ENCODE peak calls at places on chromosomes 1 and 21, in seven cellular contexts. One of them, this sample, is unnamed.

GRCh38 chr1:112712191-112712590 is 2.9 kb downstream of the PPM1J start:
- DNase-seq in fibroblast of pulmonary artery: no peak
- DNase-seq in progenitor cell of endocrine pancreas: no peak
- DNase-seq in Calu3: no peak
- DNase-seq in fibroblast of lung: no peak
- DNase-seq in RWPE2: no peak
- DNase-seq in WERI-Rb-1: no peak
- DNase-seq in this sample: no peak

GRCh38 chr1:46595127-46595526 is 8.9 kb downstream of the MKNK1 start:
- DNase-seq in fibroblast of pulmonary artery: no peak
- DNase-seq in progenitor cell of endocrine pancreas: no peak
- DNase-seq in Calu3: no peak
- DNase-seq in fibroblast of lung: no peak
- DNase-seq in RWPE2: no peak
- DNase-seq in WERI-Rb-1: no peak
- DNase-seq in this sample: no peak

GRCh38 chr1:234438579-234438978 is 40.4 kb downstream of the TARBP1 start:
- DNase-seq in fibroblast of pulmonary artery: no peak
- DNase-seq in progenitor cell of endocrine pancreas: no peak
- DNase-seq in Calu3: no peak
- DNase-seq in fibroblast of lung: no peak
- DNase-seq in RWPE2: no peak
- DNase-seq in WERI-Rb-1: no peak
- DNase-seq in this sample: no peak

GRCh38 chr1:87555366-87555765 is 226.7 kb downstream of the LMO4 start:
- DNase-seq in fibroblast of pulmonary artery: no peak
- DNase-seq in progenitor cell of endocrine pancreas: no peak
- DNase-seq in Calu3: no peak
- DNase-seq in fibroblast of lung: no peak
- DNase-seq in RWPE2: no peak
- DNase-seq in WERI-Rb-1: no peak
- DNase-seq in this sample: no peak

GRCh38 chr1:161427733-161428516 is 60.2 kb upstream of the CFAP126 start:
- DNase-seq in fibroblast of pulmonary artery: peak; percentile 54
- DNase-seq in progenitor cell of endocrine pancreas: no peak
- DNase-seq in Calu3: peak; percentile 19
- DNase-seq in fibroblast of lung: peak; percentile 24
- DNase-seq in RWPE2: no peak
- DNase-seq in WERI-Rb-1: no peak
- DNase-seq in this sample: no peak

GRCh38 chr1:89705901-89706699 is 73.2 kb downstream of the LRRC8C start:
- DNase-seq in fibroblast of pulmonary artery: no peak
- DNase-seq in progenitor cell of endocrine pancreas: no peak
- DNase-seq in Calu3: no peak
- DNase-seq in fibroblast of lung: no peak
- DNase-seq in RWPE2: no peak
- DNase-seq in WERI-Rb-1: no peak
- DNase-seq in this sample: no peak

GRCh38 chr1:29356663-29357062 is 120.3 kb downstream of the PTPRU start:
- DNase-seq in fibroblast of pulmonary artery: no peak
- DNase-seq in progenitor cell of endocrine pancreas: no peak
- DNase-seq in Calu3: no peak
- DNase-seq in fibroblast of lung: no peak
- DNase-seq in RWPE2: no peak
- DNase-seq in WERI-Rb-1: no peak
- DNase-seq in this sample: no peak

GRCh38 chr1:26084091-26084561 is 16.7 kb upstream of the TRIM63 start:
- DNase-seq in fibroblast of pulmonary artery: no peak
- DNase-seq in progenitor cell of endocrine pancreas: no peak
- DNase-seq in Calu3: no peak
- DNase-seq in fibroblast of lung: peak; percentile 45
- DNase-seq in RWPE2: no peak
- DNase-seq in WERI-Rb-1: no peak
- DNase-seq in this sample: no peak

GRCh38 chr1:56150441-56151215 is 428.7 kb downstream of the PLPP3 start:
- DNase-seq in fibroblast of pulmonary artery: no peak
- DNase-seq in progenitor cell of endocrine pancreas: no peak
- DNase-seq in Calu3: no peak
- DNase-seq in fibroblast of lung: no peak
- DNase-seq in RWPE2: no peak
- DNase-seq in WERI-Rb-1: no peak
- DNase-seq in this sample: no peak

GRCh38 chr1:225772323-225772768 is 5.3 kb upstream of the SRP9 start:
- DNase-seq in fibroblast of pulmonary artery: peak; percentile 92
- DNase-seq in progenitor cell of endocrine pancreas: peak; percentile 81
- DNase-seq in Calu3: peak; percentile 98
- DNase-seq in fibroblast of lung: peak; percentile 77
- DNase-seq in RWPE2: no peak
- DNase-seq in WERI-Rb-1: peak; percentile 79
- DNase-seq in this sample: no peak

GRCh38 chr21:46424062-46424591 is 34.6 kb upstream of the DIP2A start:
- DNase-seq in fibroblast of pulmonary artery: no peak
- DNase-seq in progenitor cell of endocrine pancreas: no peak
- DNase-seq in Calu3: no peak
- DNase-seq in fibroblast of lung: no peak
- DNase-seq in RWPE2: no peak
- DNase-seq in WERI-Rb-1: peak; percentile 50
- DNase-seq in this sample: no peak

GRCh38 chr1:19818324-19818723 is 3.2 kb upstream of the RNF186 start:
- DNase-seq in fibroblast of pulmonary artery: no peak
- DNase-seq in progenitor cell of endocrine pancreas: no peak
- DNase-seq in Calu3: no peak
- DNase-seq in fibroblast of lung: no peak
- DNase-seq in RWPE2: no peak
- DNase-seq in WERI-Rb-1: no peak
- DNase-seq in this sample: no peak

GRCh38 chr1:242011879-242012674 is 13.2 kb upstream of the MAP1LC3C start:
- DNase-seq in fibroblast of pulmonary artery: no peak
- DNase-seq in progenitor cell of endocrine pancreas: no peak
- DNase-seq in Calu3: no peak
- DNase-seq in fibroblast of lung: peak; percentile 86
- DNase-seq in RWPE2: no peak
- DNase-seq in WERI-Rb-1: peak; percentile 43
- DNase-seq in this sample: no peak

GRCh38 chr1:70143052-70143659 is 62.2 kb downstream of the LRRC40 start:
- DNase-seq in fibroblast of pulmonary artery: peak; percentile 55
- DNase-seq in progenitor cell of endocrine pancreas: no peak
- DNase-seq in Calu3: no peak
- DNase-seq in fibroblast of lung: peak; percentile 38
- DNase-seq in RWPE2: no peak
- DNase-seq in WERI-Rb-1: no peak
- DNase-seq in this sample: no peak

GRCh38 chr1:206513312-206514111 is 6.2 kb downstream of the RASSF5 start:
- DNase-seq in fibroblast of pulmonary artery: peak; percentile 88
- DNase-seq in progenitor cell of endocrine pancreas: no peak
- DNase-seq in Calu3: peak; percentile 50
- DNase-seq in fibroblast of lung: peak; percentile 91
- DNase-seq in RWPE2: peak; percentile 94
- DNase-seq in WERI-Rb-1: no peak
- DNase-seq in this sample: no peak

GRCh38 chr1:68010094-68010493 is 40.3 kb downstream of the DIRAS3 start:
- DNase-seq in fibroblast of pulmonary artery: peak; percentile 50
- DNase-seq in progenitor cell of endocrine pancreas: no peak
- DNase-seq in Calu3: no peak
- DNase-seq in fibroblast of lung: peak; percentile 45
- DNase-seq in RWPE2: no peak
- DNase-seq in WERI-Rb-1: no peak
- DNase-seq in this sample: no peak

GRCh38 chr1:223129229-223129851 is 13.7 kb downstream of the TLR5 start:
- DNase-seq in fibroblast of pulmonary artery: peak; percentile 54
- DNase-seq in progenitor cell of endocrine pancreas: peak; percentile 83
- DNase-seq in Calu3: peak; percentile 68
- DNase-seq in fibroblast of lung: peak; percentile 40
- DNase-seq in RWPE2: no peak
- DNase-seq in WERI-Rb-1: peak; percentile 58
- DNase-seq in this sample: peak; percentile 73

GRCh38 chr1:12597792-12598191 is 20.2 kb downstream of the DHRS3 start:
- DNase-seq in fibroblast of pulmonary artery: no peak
- DNase-seq in progenitor cell of endocrine pancreas: no peak
- DNase-seq in Calu3: peak; percentile 64
- DNase-seq in fibroblast of lung: no peak
- DNase-seq in RWPE2: no peak
- DNase-seq in WERI-Rb-1: no peak
- DNase-seq in this sample: no peak

GRCh38 chr1:34983700-34984355 is 1.3 kb downstream of the TMEM35B start:
- DNase-seq in fibroblast of pulmonary artery: peak; percentile 23
- DNase-seq in progenitor cell of endocrine pancreas: no peak
- DNase-seq in Calu3: peak; percentile 29
- DNase-seq in fibroblast of lung: peak; percentile 56
- DNase-seq in RWPE2: no peak
- DNase-seq in WERI-Rb-1: peak; percentile 65
- DNase-seq in this sample: no peak

GRCh38 chr21:41189147-41189538 is 21.2 kb downstream of the BACE2 start:
- DNase-seq in fibroblast of pulmonary artery: no peak
- DNase-seq in progenitor cell of endocrine pancreas: no peak
- DNase-seq in Calu3: no peak
- DNase-seq in fibroblast of lung: no peak
- DNase-seq in RWPE2: no peak
- DNase-seq in WERI-Rb-1: no peak
- DNase-seq in this sample: no peak

GRCh38 chr1:184945678-184946412 is 28.5 kb downstream of the NIBAN1 start:
- DNase-seq in fibroblast of pulmonary artery: peak; percentile 80
- DNase-seq in progenitor cell of endocrine pancreas: no peak
- DNase-seq in Calu3: no peak
- DNase-seq in fibroblast of lung: no peak
- DNase-seq in RWPE2: no peak
- DNase-seq in WERI-Rb-1: no peak
- DNase-seq in this sample: no peak

GRCh38 chr21:23021481-23021880 is 2023.3 kb downstream of the NCAM2 start:
- DNase-seq in fibroblast of pulmonary artery: no peak
- DNase-seq in progenitor cell of endocrine pancreas: no peak
- DNase-seq in Calu3: no peak
- DNase-seq in fibroblast of lung: no peak
- DNase-seq in RWPE2: peak; percentile 42
- DNase-seq in WERI-Rb-1: no peak
- DNase-seq in this sample: no peak

GRCh38 chr1:215888159-215888558 is 321.1 kb downstream of the KCTD3 start:
- DNase-seq in fibroblast of pulmonary artery: no peak
- DNase-seq in progenitor cell of endocrine pancreas: no peak
- DNase-seq in Calu3: no peak
- DNase-seq in fibroblast of lung: no peak
- DNase-seq in RWPE2: no peak
- DNase-seq in WERI-Rb-1: no peak
- DNase-seq in this sample: no peak

GRCh38 chr1:12001249-12001917 is 17.9 kb upstream of the MIIP start:
- DNase-seq in fibroblast of pulmonary artery: peak; percentile 73
- DNase-seq in progenitor cell of endocrine pancreas: no peak
- DNase-seq in Calu3: no peak
- DNase-seq in fibroblast of lung: peak; percentile 37
- DNase-seq in RWPE2: no peak
- DNase-seq in WERI-Rb-1: peak; percentile 66
- DNase-seq in this sample: no peak

GRCh38 chr21:43734830-43735229 is 15.9 kb downstream of the PDXK start:
- DNase-seq in fibroblast of pulmonary artery: peak; percentile 50
- DNase-seq in progenitor cell of endocrine pancreas: no peak
- DNase-seq in Calu3: no peak
- DNase-seq in fibroblast of lung: peak; percentile 87
- DNase-seq in RWPE2: no peak
- DNase-seq in WERI-Rb-1: no peak
- DNase-seq in this sample: no peak

DNA sequence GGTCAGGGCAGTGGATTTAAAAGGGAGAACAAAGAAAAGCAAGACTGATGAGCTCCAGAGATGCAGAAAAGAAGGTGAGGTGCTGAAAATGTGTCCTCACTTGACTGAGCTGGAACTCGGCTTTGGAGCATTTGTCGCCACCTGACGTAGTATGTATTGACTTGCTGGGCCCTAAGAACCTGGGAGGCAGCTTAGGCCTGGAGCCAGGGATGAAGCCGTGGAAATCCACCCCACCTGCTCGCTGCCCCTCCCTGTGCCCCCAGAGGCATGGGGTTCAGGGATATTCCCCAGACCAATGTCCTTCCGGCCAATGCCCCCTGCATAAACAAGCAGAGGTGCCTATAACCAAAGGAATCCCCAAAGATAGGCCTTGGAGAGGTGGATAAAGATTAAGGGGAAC is 14.3 kb downstream of the MRAP start:
- DNase-seq in fibroblast of pulmonary artery: no peak
- DNase-seq in progenitor cell of endocrine pancreas: no peak
- DNase-seq in Calu3: no peak
- DNase-seq in fibroblast of lung: no peak
- DNase-seq in RWPE2: no peak
- DNase-seq in WERI-Rb-1: peak; percentile 56
- DNase-seq in this sample: no peak
- TF ChIP-seq CTCF in fibroblast of pulmonary artery: no peak
- TF ChIP-seq CTCF in progenitor cell of endocrine pancreas: no peak
- TF ChIP-seq CTCF in Calu3: no peak
- TF ChIP-seq CTCF in fibroblast of lung: no peak
- TF ChIP-seq CTCF in RWPE2: no peak
- TF ChIP-seq CTCF in WERI-Rb-1: peak; percentile 24
- TF ChIP-seq CTCF in this sample: no peak

GRCh38 chr1:53176452-53177344 is 19.9 kb upstream of the CPT2 start:
- DNase-seq in fibroblast of pulmonary artery: peak; percentile 30
- DNase-seq in progenitor cell of endocrine pancreas: no peak
- DNase-seq in Calu3: peak; percentile 47
- DNase-seq in fibroblast of lung: peak; percentile 57
- DNase-seq in RWPE2: no peak
- DNase-seq in WERI-Rb-1: peak; percentile 72
- DNase-seq in this sample: no peak
- TF ChIP-seq CTCF in fibroblast of pulmonary artery: peak; percentile 20
- TF ChIP-seq CTCF in progenitor cell of endocrine pancreas: no peak
- TF ChIP-seq CTCF in Calu3: peak; percentile 15
- TF ChIP-seq CTCF in fibroblast of lung: peak; percentile 15
- TF ChIP-seq CTCF in RWPE2: peak; percentile 39
- TF ChIP-seq CTCF in WERI-Rb-1: peak; percentile 84
- TF ChIP-seq CTCF in this sample: no peak

DNA sequence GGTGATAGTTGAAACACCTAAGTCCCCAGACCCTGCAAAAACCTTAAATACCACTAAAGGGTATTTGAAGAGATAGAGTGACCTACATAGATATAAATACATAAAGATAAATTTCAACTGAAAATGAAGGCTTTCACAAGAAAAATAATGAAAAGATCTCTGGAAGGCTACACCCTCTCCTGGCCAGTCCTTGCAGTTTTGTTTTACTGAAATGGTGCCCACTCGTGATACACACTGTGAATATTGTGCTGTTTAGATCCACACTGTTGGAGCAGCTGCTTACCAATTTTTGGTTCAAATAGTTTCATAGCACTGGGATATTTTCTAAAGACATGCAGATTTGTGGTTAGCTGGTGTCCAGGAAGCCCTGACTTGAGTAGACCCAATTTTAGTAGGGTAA is 31.5 kb upstream of the RNF187 start:
- DNase-seq in fibroblast of pulmonary artery: peak; percentile 49
- DNase-seq in progenitor cell of endocrine pancreas: no peak
- DNase-seq in Calu3: no peak
- DNase-seq in fibroblast of lung: no peak
- DNase-seq in RWPE2: no peak
- DNase-seq in WERI-Rb-1: no peak
- DNase-seq in this sample: no peak
- TF ChIP-seq CTCF in fibroblast of pulmonary artery: peak; percentile 48
- TF ChIP-seq CTCF in progenitor cell of endocrine pancreas: peak; percentile 23
- TF ChIP-seq CTCF in Calu3: no peak
- TF ChIP-seq CTCF in fibroblast of lung: peak; percentile 37
- TF ChIP-seq CTCF in RWPE2: peak; percentile 26
- TF ChIP-seq CTCF in WERI-Rb-1: no peak
- TF ChIP-seq CTCF in this sample: no peak

DNA sequence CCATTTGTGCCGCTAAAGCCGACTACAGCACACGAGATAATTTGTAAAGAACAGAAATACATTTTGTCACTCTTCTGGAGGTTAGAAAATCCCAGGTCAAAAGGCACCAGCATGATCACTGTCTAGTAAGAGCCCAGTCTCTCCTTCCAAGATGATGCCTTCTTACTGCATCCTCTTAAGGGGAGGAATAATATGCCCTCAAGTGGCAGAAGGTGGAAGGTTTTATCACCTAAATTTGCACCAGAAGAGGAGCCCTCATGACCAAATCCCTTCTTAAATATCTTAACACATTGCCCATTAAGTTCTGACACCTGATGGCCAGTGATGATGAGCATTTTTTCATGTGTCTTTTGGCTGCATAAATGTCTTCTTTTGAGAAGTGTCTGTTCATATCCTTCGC is 326.7 kb upstream of the RGS18 start:
- DNase-seq in fibroblast of pulmonary artery: peak; percentile 20
- DNase-seq in progenitor cell of endocrine pancreas: no peak
- DNase-seq in Calu3: no peak
- DNase-seq in fibroblast of lung: peak; percentile 4
- DNase-seq in RWPE2: no peak
- DNase-seq in WERI-Rb-1: no peak
- DNase-seq in this sample: no peak
- TF ChIP-seq CTCF in fibroblast of pulmonary artery: no peak
- TF ChIP-seq CTCF in progenitor cell of endocrine pancreas: no peak
- TF ChIP-seq CTCF in Calu3: no peak
- TF ChIP-seq CTCF in fibroblast of lung: no peak
- TF ChIP-seq CTCF in RWPE2: peak; percentile 21
- TF ChIP-seq CTCF in WERI-Rb-1: peak; percentile 22
- TF ChIP-seq CTCF in this sample: no peak

This sample was measured in activated B cell treated with CpG ODN at 0.5 μM for 24 hours.